ENCODE peak calls at places on chromosomes 1 and 21, in nine cellular contexts. Z is ovary; O is lower lobe of right lung; B is fibroblast of lung; P is CD8-positive, alpha-beta T cell; A is thoracic aorta; X is A549; Q is breast epithelium; G is right cardiac atrium. W is an unnamed sample. For H3K4me1, the result is how much of the 10 kb centered on the place peaks cover.

GRCh38 chr1:10564063-10564462 is 89.3 kb downstream of the PEX14 start:
- DNase-seq in G (no peak), X (no peak), A (no peak), B (peak), Q (no peak), Z (no peak), O (no peak), P (no peak), W (no peak)

GRCh38 chr1:237672748-237673147 is 218.0 kb downstream of the ZP4 start:
- DNase-seq in B (peak), G (no peak), P (no peak), O (no peak), Z (no peak), A (no peak), X (peak), Q (no peak), W (no peak)

GRCh38 chr1:67843335-67843734 is 10.1 kb upstream of the GNG12 start:
- DNase-seq in Z (no peak), A (no peak), P (no peak), X (no peak), B (peak), G (no peak), O (no peak), Q (no peak), W (no peak)

GRCh38 chr21:29185172-29185571 is 54.7 kb downstream of the MAP3K7CL start:
- DNase-seq in P (no peak), Z (no peak), A (no peak), B (no peak), O (no peak), G (no peak), Q (no peak), X (no peak), W (no peak)

GRCh38 chr1:52037402-52037814 is 3.8 kb upstream of the KTI12 start:
- DNase-seq in X (peak), B (peak), Z (no peak), A (no peak), Q (no peak), P (no peak), O (no peak), G (peak), W (no peak)

GRCh38 chr1:161131721-161132409 is 602 bp downstream of the DEDD start:
- DNase-seq in G (no peak), Z (no peak), X (no peak), A (no peak), P (peak), O (no peak), Q (no peak), B (peak), W (no peak)

GRCh38 chr1:33120436-33121231 is 39.7 kb downstream of the AZIN2 start:
- DNase-seq in O (no peak), A (no peak), X (no peak), B (no peak), G (no peak), P (no peak), Z (no peak), Q (no peak), W (no peak)

GRCh38 chr1:32769524-32770220 is 47.5 kb downstream of the YARS1 start:
- DNase-seq in O (peak), G (no peak), B (peak), A (no peak), Q (no peak), P (no peak), Z (peak), X (peak), W (no peak)

GRCh38 chr21:30563630-30564029 is 2.5 kb upstream of the KRTAP19-7 start:
- DNase-seq in G (no peak), B (no peak), Z (no peak), P (no peak), O (no peak), X (no peak), A (no peak), Q (no peak), W (no peak)

GRCh38 chr1:3369437-3370076 is 84.9 kb upstream of the ARHGEF16 start:
- DNase-seq in P (no peak), X (no peak), B (peak), A (peak), Z (peak), Q (no peak), G (peak), O (no peak), W (peak)

GRCh38 chr1:29236993-29237905 is 927 bp downstream of the PTPRU start:
- DNase-seq in Q (peak), A (peak), G (peak), B (peak), X (peak), O (peak), P (no peak), Z (peak), W (peak)

GRCh38 chr21:37503848-37504467 is 137.4 kb downstream of the DYRK1A start:
- DNase-seq in P (no peak), Z (no peak), B (peak), X (no peak), Q (no peak), G (no peak), O (no peak), A (no peak), W (no peak)

GRCh38 chr1:11736746-11737639 is 1.1 kb downstream of the AGTRAP start:
- DNase-seq in G (peak), B (peak), X (peak), Q (no peak), Z (peak), A (peak), O (peak), P (peak), W (peak)

GRCh38 chr1:18948048-18948912 is 8.2 kb downstream of the IFFO2 start:
- DNase-seq in Q (peak), G (no peak), X (no peak), A (no peak), B (no peak), O (peak), Z (no peak), P (peak), W (no peak)

GRCh38 chr1:70706381-70707173 is 295.5 kb downstream of the CTH start:
- DNase-seq in O (no peak), P (no peak), Z (no peak), A (no peak), X (no peak), G (peak), B (no peak), Q (no peak), W (no peak)

GRCh38 chr1:99438656-99439055 is 174.4 kb downstream of the PLPPR4 start:
- DNase-seq in G (no peak), O (no peak), Q (no peak), A (no peak), Z (no peak), B (no peak), X (peak), P (no peak), W (no peak)

GRCh38 chr1:109928591-109929111 is 18.0 kb downstream of the CSF1 start:
- DNase-seq in O (no peak), B (peak), X (no peak), Z (peak), Q (peak), P (no peak), A (no peak), G (peak), W (peak)

GRCh38 chr1:204150702-204151561 is 912 bp downstream of the ETNK2 start:
- DNase-seq in A (no peak), B (no peak), P (no peak), O (peak), Q (peak), X (no peak), G (peak), Z (peak), W (peak)

DNA sequence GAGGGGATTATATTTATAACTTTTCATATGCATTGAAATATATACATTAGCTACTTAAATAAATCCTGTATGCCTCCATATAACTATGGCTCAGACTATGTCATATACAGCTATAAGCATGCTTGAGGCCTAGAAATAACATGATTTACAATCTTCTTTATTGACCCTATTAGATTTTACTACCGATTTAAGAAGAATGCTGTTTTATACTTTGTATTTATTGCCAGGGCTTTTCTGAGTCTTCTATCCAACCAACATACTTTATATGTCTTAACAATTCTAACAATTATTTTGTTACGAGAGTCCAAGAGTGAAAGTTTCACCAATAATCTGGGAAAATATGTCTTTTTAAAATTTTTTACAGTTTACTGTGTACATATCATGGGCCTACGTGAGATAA is 860.9 kb downstream of the USP25 start:
- DNase-seq in P (no peak), A (no peak), O (no peak), Z (no peak), Q (no peak), X (no peak), B (no peak), G (no peak), W (no peak)
- H3K27ac ChIP-seq in P (no peak), A (no peak), O (no peak), Z (no peak), Q (peak), X (no peak), B (no peak), G (no peak), W (no peak)

GRCh38 chr1:24222778-24223177 is 35.7 kb upstream of the IFNLR1 start:
- DNase-seq in B (no peak), Q (no peak), A (no peak), X (no peak), P (no peak), Z (no peak), G (no peak), O (no peak), W (no peak)

GRCh38 chr1:24224086-24224485 is 37.0 kb upstream of the IFNLR1 start:
- DNase-seq in Z (no peak), O (no peak), Q (no peak), B (no peak), G (no peak), A (no peak), X (no peak), P (no peak), W (no peak)

GRCh38 chr1:24216730-24217129 is 29.6 kb upstream of the IFNLR1 start:
- DNase-seq in G (no peak), P (no peak), X (no peak), O (no peak), Q (no peak), Z (no peak), A (no peak), B (no peak), W (no peak)

GRCh38 chr1:24222008-24222407 is 34.9 kb upstream of the IFNLR1 start:
- DNase-seq in X (no peak), G (no peak), Q (no peak), O (no peak), Z (no peak), P (no peak), A (no peak), B (no peak), W (no peak)

DNA sequence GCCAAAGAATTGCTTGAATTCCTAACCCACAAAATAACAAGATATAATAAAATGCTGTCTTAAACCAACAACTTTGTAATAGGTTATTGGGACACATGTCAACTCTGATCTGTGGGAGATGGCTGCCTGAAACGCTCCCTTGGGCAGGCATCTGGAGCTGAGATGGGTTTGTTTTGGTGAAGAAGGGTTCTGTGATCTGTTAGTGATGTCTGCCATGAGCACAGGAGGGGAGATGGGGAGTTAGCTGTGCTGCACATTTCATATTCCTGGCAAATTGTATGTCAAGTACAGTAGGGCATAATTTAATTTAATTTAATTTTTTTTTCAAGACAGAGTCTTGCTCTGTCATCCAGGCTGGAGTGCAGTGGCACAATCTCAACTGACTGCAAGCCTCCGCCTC is 34.2 kb upstream of the IFNLR1 start:
- DNase-seq in B (no peak), Q (no peak), P (no peak), Z (no peak), G (no peak), A (no peak), O (no peak), X (no peak), W (no peak)
- H3K4me1 ChIP-seq in B (under half), Q (under half), P (under half), Z (under half), G (under half), A (under half), O (under half), X (under half), W (under half)

GRCh38 chr1:154496381-154496780 is 5.6 kb upstream of the TDRD10 start:
- DNase-seq in Q (no peak), O (no peak), P (no peak), A (no peak), B (no peak), X (no peak), G (no peak), Z (no peak), W (no peak)
- H3K27ac ChIP-seq in Q (no peak), O (peak), P (no peak), A (no peak), B (no peak), X (no peak), G (peak), Z (no peak), W (peak)

GRCh38 chr1:2095981-2096736 is 45.9 kb downstream of the PRKCZ start:
- DNase-seq in X (no peak), O (no peak), G (peak), B (no peak), Z (no peak), A (no peak), P (no peak), Q (no peak), W (no peak)
- H3K4me1 ChIP-seq in X (under half), O (under half), G (under half), B (under half), Z (under half), A (under half), P (under half), Q (under half), W (under half)